ENCODE peak calls at places on chromosomes 2 and 18, in six cellular contexts. P is ovary, Z is AML-193, O is caudate nucleus, I is NCI-H446, Y is HEK293T. J is an unnamed sample.

GRCh38 chr2:207283356-207283755 is 117.6 kb upstream of the KLF7 start:
- DNase-seq in P (no peak), Z (peak; percentile 81), O (no peak), I (no peak), Y (no peak), J (peak; percentile 5)

GRCh38 chr18:28728891-28729290 is 552.0 kb upstream of the CDH2 start:
- DNase-seq in P (no peak), Z (no peak), O (no peak), I (no peak), Y (no peak), J (no peak)

GRCh38 chr2:221353191-221353590 is 218.9 kb downstream of the EPHA4 start:
- DNase-seq in P (no peak), Z (no peak), O (no peak), I (no peak), Y (no peak), J (no peak)

GRCh38 chr2:31231571-31232287 is 2.2 kb upstream of the EHD3 start:
- DNase-seq in P (no peak), Z (no peak), O (no peak), I (no peak), Y (no peak), J (no peak)

GRCh38 chr18:46536215-46536874 is 120.7 kb downstream of the LOXHD1 start:
- DNase-seq in P (no peak), Z (no peak), O (peak; percentile 73), I (no peak), Y (no peak), J (no peak)

GRCh38 chr2:149955201-149955600 is 367.6 kb upstream of the MMADHC start:
- DNase-seq in P (no peak), Z (no peak), O (no peak), I (no peak), Y (no peak), J (no peak)

GRCh38 chr2:112579280-112579679 is 5.1 kb upstream of the CHCHD5 start:
- DNase-seq in P (no peak), Z (no peak), O (no peak), I (peak; percentile 87), Y (no peak), J (no peak)

GRCh38 chr2:10063566-10063965 is 16.6 kb downstream of the CYS1 start:
- DNase-seq in P (no peak), Z (no peak), O (no peak), I (no peak), Y (no peak), J (no peak)

GRCh38 chr18:42517896-42518295 is 562.9 kb downstream of the PIK3C3 start:
- DNase-seq in P (no peak), Z (no peak), O (no peak), I (no peak), Y (no peak), J (no peak)

GRCh38 chr2:8260213-8260612 is 421.6 kb upstream of the ID2 start:
- DNase-seq in P (no peak), Z (no peak), O (peak; percentile 17), I (no peak), Y (no peak), J (peak; percentile 72)

GRCh38 chr18:68803371-68803770 is 5.5 kb downstream of the CCDC102B start:
- DNase-seq in P (no peak), Z (no peak), O (no peak), I (no peak), Y (no peak), J (peak; percentile 1)

GRCh38 chr2:240462704-240463273 is 27.3 kb downstream of the GPC1 start:
- DNase-seq in P (no peak), Z (no peak), O (no peak), I (no peak), Y (no peak), J (no peak)

GRCh38 chr2:105328281-105329196 is 996 bp downstream of the TGFBRAP1 start:
- DNase-seq in P (peak; percentile 19), Z (peak; percentile 64), O (no peak), I (no peak), Y (no peak), J (no peak)

GRCh38 chr2:236781933-236782788 is 212.5 kb downstream of the ACKR3 start:
- DNase-seq in P (no peak), Z (no peak), O (no peak), I (no peak), Y (no peak), J (no peak)

GRCh38 chr2:223740679-223741078 is 96.7 kb downstream of the AP1S3 start:
- DNase-seq in P (no peak), Z (no peak), O (no peak), I (no peak), Y (no peak), J (no peak)

GRCh38 chr2:15932394-15933183 is 7.8 kb upstream of the MYCN start:
- DNase-seq in P (no peak), Z (no peak), O (no peak), I (no peak), Y (no peak), J (no peak)

GRCh38 chr2:221572821-221573429 is 821 bp upstream of the EPHA4 start:
- DNase-seq in P (peak; percentile 73), Z (no peak), O (no peak), I (peak; percentile 67), Y (peak; percentile 44), J (peak; percentile 38)

GRCh38 chr2:1546023-1546591 is 132.8 kb downstream of the TPO start:
- DNase-seq in P (peak; percentile 38), Z (peak; percentile 12), O (peak; percentile 14), I (peak; percentile 56), Y (peak; percentile 61), J (peak; percentile 27)

GRCh38 chr18:59537581-59537980 is 159.6 kb downstream of the CCBE1 start:
- DNase-seq in P (no peak), Z (no peak), O (no peak), I (no peak), Y (no peak), J (no peak)

GRCh38 chr2:200081221-200081620 is 125.8 kb downstream of the MAIP1 start:
- DNase-seq in P (no peak), Z (no peak), O (no peak), I (no peak), Y (no peak), J (no peak)

GRCh38 chr2:229401126-229401865 is 130.2 kb upstream of the PID1 start:
- DNase-seq in P (no peak), Z (peak; percentile 77), O (no peak), I (no peak), Y (no peak), J (no peak)